ENCODE peak calls at places on chromosome 9, in seven cellular contexts. A is IMR-90, Z is mesendoderm, V is H9, D is mesenchymal stem cell, B is neuronal stem cell, F is H1. R is an unnamed sample.

GRCh38 chr9:19049872-19050636 is 827 bp downstream of the RRAGA start:
- DNase-seq in A (peak), Z (peak), V (no peak), D (peak), B (no peak), F (no peak), R (peak)

GRCh38 chr9:36137392-36138004 is 965 bp downstream of the GLIPR2 start:
- DNase-seq in A (peak), Z (peak), V (no peak), D (peak), B (no peak), F (no peak), R (peak)

GRCh38 chr9:114168281-114169028 is 13.1 kb downstream of the COL27A1 start:
- DNase-seq in A (no peak), Z (no peak), V (no peak), D (no peak), B (no peak), F (no peak), R (no peak)

GRCh38 chr9:105883847-105884246 is 189.5 kb downstream of the TMEM38B start:
- DNase-seq in A (no peak), Z (no peak), V (no peak), D (no peak), B (no peak), F (no peak), R (no peak)

GRCh38 chr9:37987467-37987981 is 81.5 kb downstream of the SHB start:
- DNase-seq in A (no peak), Z (no peak), V (no peak), D (no peak), B (no peak), F (no peak), R (no peak)

GRCh38 chr9:120043448-120043847 is 536.5 kb downstream of the CDK5RAP2 start:
- DNase-seq in A (no peak), Z (no peak), V (no peak), D (no peak), B (no peak), F (no peak), R (peak)

GRCh38 chr9:99948896-99949295 is 42.4 kb downstream of the STX17 start:
- DNase-seq in A (no peak), Z (no peak), V (no peak), D (no peak), B (no peak), F (no peak), R (no peak)

GRCh38 chr9:81619353-81620008 is 69.9 kb downstream of the TLE1 start:
- DNase-seq in A (peak), Z (no peak), V (no peak), D (peak), B (no peak), F (no peak), R (no peak)

GRCh38 chr9:86614871-86615849 is 260.9 kb upstream of the TUT7 start:
- DNase-seq in A (peak), Z (peak), V (no peak), D (no peak), B (no peak), F (peak), R (peak)

GRCh38 chr9:89154218-89154617 is 24.4 kb downstream of the SHC3 start:
- DNase-seq in A (no peak), Z (no peak), V (no peak), D (no peak), B (no peak), F (no peak), R (no peak)

GRCh38 chr9:113474372-113474771 is 10.8 kb downstream of the RGS3 start:
- DNase-seq in A (no peak), Z (no peak), V (no peak), D (no peak), B (no peak), F (peak), R (no peak)

GRCh38 chr9:22079873-22080341 is 70.8 kb upstream of the CDKN2B start:
- DNase-seq in A (peak), Z (no peak), V (no peak), D (peak), B (no peak), F (no peak), R (no peak)

GRCh38 chr9:109779711-109780452 is at the start of gene PALM2AKAP2:
- DNase-seq in A (peak), Z (peak), V (peak), D (peak), B (peak), F (peak), R (peak)

GRCh38 chr9:93290495-93291434 is 106.8 kb downstream of the WNK2 start:
- DNase-seq in A (no peak), Z (peak), V (peak), D (no peak), B (no peak), F (peak), R (no peak)

GRCh38 chr9:112422417-112423148 is 42.7 kb downstream of the HSDL2 start:
- DNase-seq in A (no peak), Z (no peak), V (no peak), D (no peak), B (no peak), F (no peak), R (no peak)

GRCh38 chr9:15513335-15513734 is 2.6 kb upstream of the PSIP1 start:
- DNase-seq in A (no peak), Z (peak), V (peak), D (peak), B (no peak), F (peak), R (no peak)

GRCh38 chr9:113219972-113220371 is 1.1 kb downstream of the FKBP15 start:
- DNase-seq in A (peak), Z (no peak), V (no peak), D (peak), B (no peak), F (no peak), R (no peak)

GRCh38 chr9:94812343-94812742 is 85.8 kb downstream of the AOPEP start:
- DNase-seq in A (peak), Z (no peak), V (no peak), D (peak), B (no peak), F (no peak), R (peak)

GRCh38 chr9:116278326-116278725 is 124.7 kb downstream of the PAPPA start:
- DNase-seq in A (no peak), Z (no peak), V (no peak), D (peak), B (no peak), F (no peak), R (no peak)

GRCh38 chr9:88874391-88874790 is 116.9 kb upstream of the S1PR3 start:
- DNase-seq in A (peak), Z (no peak), V (no peak), D (no peak), B (no peak), F (no peak), R (peak)

GRCh38 chr9:71692337-71692736 is 76.0 kb downstream of the CEMIP2 start:
- DNase-seq in A (peak), Z (no peak), V (no peak), D (no peak), B (no peak), F (no peak), R (no peak)

GRCh38 chr9:120708526-120709224 is 5.6 kb downstream of the MEGF9 start:
- DNase-seq in A (peak), Z (no peak), V (no peak), D (no peak), B (no peak), F (no peak), R (no peak)

GRCh38 chr9:120186276-120186675 is 393.7 kb downstream of the CDK5RAP2 start:
- DNase-seq in A (no peak), Z (no peak), V (no peak), D (no peak), B (no peak), F (no peak), R (no peak)

GRCh38 chr9:137590469-137591383 is at the start of gene ZMYND19:
- DNase-seq in A (peak), Z (peak), V (peak), D (peak), B (peak), F (peak), R (peak)

GRCh38 chr9:25658587-25658986 is 19.7 kb downstream of the TUSC1 start:
- DNase-seq in A (no peak), Z (peak), V (no peak), D (no peak), B (no peak), F (no peak), R (no peak)

GRCh38 chr9:110897899-110898298 is 140.4 kb downstream of the LPAR1 start:
- DNase-seq in A (peak), Z (no peak), V (no peak), D (peak), B (no peak), F (no peak), R (no peak)

GRCh38 chr9:114033397-114034103 is 44.5 kb downstream of the AMBP start:
- DNase-seq in A (no peak), Z (peak), V (peak), D (peak), B (peak), F (peak), R (peak)

GRCh38 chr9:97480174-97480573 is 21.3 kb upstream of the TMOD1 start:
- DNase-seq in A (no peak), Z (no peak), V (no peak), D (no peak), B (no peak), F (no peak), R (no peak)

DNA sequence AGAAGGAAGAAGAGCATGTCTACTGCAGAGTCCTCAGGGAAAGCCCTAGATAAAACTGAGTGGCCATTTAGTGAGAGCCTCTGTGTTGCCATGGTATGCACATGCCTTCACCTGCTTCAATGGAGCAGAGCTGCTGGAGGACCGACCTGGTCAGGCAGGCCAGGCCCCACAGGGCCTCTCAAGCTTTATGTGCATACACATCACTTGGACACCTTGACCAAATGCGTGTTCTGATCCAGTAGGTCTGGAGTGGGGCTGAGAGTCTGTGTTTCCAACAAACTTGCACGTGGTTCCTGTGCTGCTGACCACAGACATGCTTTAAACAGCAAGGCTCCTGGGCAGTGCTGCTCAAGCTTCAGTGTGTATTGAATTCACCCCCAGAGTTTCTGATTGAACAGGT is 51.4 kb upstream of the SLC2A8 start:
- DNase-seq in A (no peak), Z (no peak), V (no peak), D (no peak), B (no peak), F (no peak), R (no peak)
- H4K8ac ChIP-seq in A (no peak), Z (no peak), V (no peak), D (no peak), B (no peak), F (no peak), R (no peak)

DNA sequence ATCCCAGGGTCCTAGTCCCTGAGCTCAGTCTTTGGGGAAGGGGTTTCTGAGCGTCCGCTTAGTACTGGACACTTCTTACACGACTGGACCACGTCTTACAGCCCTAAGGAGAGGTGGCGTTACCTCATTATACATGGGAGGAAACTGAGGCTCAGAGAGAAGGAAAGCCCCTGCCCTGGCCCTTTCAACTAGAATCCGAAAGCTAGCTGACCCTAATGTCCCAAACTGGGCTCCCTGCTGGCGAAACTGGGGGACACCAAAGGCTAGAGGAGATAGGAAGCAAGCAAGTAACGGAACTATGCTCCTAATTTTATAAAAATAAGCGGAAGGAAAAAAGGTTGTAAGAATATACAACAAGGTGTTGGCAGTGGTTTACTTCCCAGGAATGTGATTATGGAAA is 14.2 kb downstream of the LHX6 start:
- DNase-seq in A (no peak), Z (no peak), V (no peak), D (no peak), B (no peak), F (no peak), R (no peak)
- H3K4me2 ChIP-seq in A (peak), Z (peak), V (peak), D (no peak), B (no peak), F (peak), R (peak)

DNA sequence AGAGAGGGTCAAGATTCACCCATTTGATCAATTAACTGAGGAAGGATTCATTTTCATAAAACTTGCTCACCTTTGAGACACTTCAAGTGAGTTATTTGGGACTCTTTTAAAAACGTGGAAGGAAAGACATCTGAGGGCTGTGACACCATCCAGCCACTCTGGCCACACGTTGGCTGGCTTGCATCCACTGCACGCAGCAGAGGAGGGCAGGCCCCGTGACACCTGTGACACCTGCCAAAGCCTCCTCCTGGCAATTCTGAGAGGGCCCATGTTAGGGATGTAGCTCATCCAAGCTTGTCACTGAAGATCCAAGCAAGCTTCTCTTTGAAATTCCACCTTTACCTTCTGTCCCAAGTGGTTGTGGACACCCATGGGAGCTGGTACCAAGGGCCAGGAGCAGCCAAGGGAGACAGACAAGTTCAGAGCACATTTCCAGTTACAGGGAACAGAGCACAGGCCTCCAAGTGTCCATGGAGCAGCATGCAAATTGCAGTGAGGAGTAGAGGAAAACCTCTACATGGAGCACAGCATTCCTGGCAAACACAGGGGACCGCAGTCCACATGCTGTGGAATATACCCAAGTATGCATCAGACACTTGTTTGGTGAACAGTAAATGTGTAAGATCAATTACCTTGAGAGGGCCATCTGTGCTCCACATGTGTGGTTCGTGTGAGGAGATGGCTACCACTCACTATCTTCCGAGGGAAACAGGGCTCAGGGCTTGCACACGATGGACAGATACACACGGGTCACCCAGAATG is 4.7 kb downstream of the PRSS3 start:
- DNase-seq in A (no peak), Z (no peak), V (no peak), D (no peak), B (no peak), F (no peak), R (no peak)
- H4K8ac ChIP-seq in A (no peak), Z (no peak), V (no peak), D (no peak), B (no peak), F (no peak), R (no peak)

DNA sequence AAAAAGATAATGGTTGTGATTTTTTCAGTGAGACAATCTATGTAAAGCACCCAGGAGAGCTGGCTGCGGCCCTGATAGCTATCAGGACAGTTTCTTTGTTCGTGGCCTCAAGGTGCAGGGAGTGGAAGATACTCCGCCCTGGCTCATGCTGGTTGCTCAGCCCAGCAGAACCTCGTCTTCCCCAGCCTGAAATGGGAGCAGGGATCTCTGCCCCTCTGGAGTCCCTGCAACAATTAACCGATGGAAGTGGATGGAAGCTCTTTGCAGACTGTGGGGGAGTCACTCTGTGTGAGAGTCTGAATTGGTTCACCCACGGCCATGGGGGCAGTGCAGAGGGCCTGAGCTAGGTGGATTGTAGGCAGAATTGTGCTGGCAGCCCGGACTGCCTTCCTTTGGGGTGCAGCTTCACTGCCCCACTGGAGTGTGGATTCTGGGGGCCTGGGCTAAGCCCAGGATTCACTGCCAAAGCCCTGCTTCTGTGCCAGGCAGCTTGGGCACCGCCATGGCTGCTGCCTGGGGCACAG is 2.8 kb downstream of the AIF1L start:
- DNase-seq in A (no peak), Z (peak), V (no peak), D (no peak), B (no peak), F (no peak), R (peak)
- H3K4me2 ChIP-seq in A (no peak), Z (no peak), V (no peak), D (no peak), B (no peak), F (peak), R (no peak)

DNA sequence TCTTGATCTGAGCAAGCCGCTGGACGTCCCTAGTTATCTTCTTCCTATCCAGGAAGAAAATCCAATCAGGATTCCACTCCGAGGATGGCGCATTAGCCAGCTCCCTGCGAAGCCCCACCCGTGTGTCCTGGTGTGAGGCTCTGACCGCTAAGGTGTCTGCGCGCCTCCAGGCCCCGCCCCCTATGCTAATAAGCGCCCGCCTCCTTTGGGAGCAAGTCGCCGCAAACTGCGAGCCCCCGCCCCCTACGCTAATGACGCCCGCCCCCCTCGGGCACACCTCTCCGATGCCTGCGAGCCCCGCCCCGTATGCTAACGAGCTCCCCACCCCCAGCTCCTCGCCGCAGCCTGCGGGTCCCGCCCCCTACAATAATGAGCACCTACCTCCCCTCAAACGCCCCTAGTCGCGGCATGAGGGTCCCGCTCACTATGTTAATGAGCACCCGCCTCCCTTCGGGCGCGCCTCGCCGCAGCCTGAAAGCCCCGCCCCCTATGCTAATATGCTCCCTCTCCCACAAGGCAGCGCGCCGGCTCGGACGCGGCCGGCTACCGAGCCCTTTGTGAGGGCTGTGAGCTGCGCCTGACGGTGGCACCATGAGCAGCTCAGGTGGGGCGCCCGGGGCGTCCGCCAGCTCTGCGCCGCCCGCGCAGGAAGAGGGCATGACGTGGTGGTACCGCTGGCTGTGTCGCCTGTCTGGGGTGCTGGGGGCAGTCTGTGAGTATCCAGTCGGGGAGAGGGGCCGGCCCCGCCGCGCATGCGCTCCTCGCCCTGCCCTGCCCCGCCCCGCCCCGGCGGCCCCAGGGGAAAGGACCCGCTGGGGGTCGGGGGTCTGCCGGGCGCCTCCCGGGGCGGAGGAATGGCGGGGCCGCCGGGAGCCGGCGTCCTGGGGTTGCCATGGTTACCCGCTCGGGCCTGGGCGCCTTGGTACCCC is at the start of gene CACFD1:
- DNase-seq in A (peak), Z (peak), V (peak), D (peak), B (peak), F (peak), R (peak)
- H4K8ac ChIP-seq in A (peak), Z (no peak), V (no peak), D (peak), B (no peak), F (peak), R (peak)

GRCh38 chr9:70392189-70392588 is 22.3 kb downstream of the KLF9 start:
- DNase-seq in A (no peak), Z (no peak), V (no peak), D (no peak), B (no peak), F (no peak), R (no peak)
- H3K4me2 ChIP-seq in A (no peak), Z (no peak), V (no peak), D (no peak), B (no peak), F (no peak), R (no peak)

GRCh38 chr9:8395022-8395421 is 595.4 kb upstream of the DMAC1 start:
- DNase-seq in A (no peak), Z (no peak), V (no peak), D (no peak), B (no peak), F (no peak), R (no peak)
- H4K8ac ChIP-seq in A (no peak), Z (no peak), V (no peak), D (no peak), B (no peak), F (no peak), R (no peak)

DNA sequence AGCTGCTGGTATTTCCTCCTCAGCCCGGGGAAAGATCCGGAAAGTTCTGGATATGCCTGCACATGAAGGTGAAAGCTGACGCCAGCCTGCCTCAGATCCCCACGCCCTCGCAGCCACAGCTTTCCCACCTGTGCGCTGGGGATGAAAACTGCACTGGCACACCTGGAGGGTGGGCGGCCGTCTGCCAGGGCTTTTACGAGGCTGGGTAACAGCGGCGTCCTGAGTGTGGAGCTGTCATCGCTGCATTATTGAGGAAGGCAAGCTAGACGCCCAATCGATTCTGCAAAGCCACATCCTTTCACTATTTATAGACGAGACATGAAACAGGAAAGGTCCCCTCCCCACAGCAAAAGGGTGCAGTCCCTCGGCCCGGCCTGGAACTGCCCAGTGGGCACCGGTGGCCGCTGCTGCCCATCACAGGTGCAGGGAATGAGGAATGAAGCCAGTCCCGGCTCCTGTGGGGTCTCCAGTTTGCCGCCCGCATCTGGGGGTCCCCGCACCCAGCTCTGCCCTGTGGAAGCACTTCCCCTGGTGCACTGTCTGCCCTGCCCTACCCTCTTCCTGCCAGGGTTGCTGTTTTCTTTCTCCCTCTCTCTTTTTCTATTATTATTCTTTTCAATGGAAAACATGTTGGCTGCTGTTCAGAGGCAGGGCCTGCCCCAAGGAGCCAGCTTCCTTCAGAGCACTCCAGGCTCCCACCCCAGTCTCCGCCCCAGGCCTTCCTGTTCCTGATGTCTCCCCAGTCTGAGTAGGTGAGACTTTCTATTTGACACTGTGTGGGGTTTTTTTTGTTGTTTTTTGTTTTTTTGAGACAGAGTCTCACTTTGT is 7.0 kb downstream of the NOTCH1 start:
- DNase-seq in A (no peak), Z (no peak), V (no peak), D (no peak), B (no peak), F (no peak), R (no peak)
- H3K4me2 ChIP-seq in A (no peak), Z (no peak), V (no peak), D (no peak), B (no peak), F (no peak), R (no peak)

GRCh38 chr9:127392166-127392565 is 4.8 kb upstream of the SLC2A8 start:
- DNase-seq in A (no peak), Z (no peak), V (no peak), D (no peak), B (no peak), F (no peak), R (no peak)
- H4K8ac ChIP-seq in A (no peak), Z (no peak), V (no peak), D (no peak), B (no peak), F (no peak), R (no peak)